ENCODE peak calls at places on chromosomes 6 and 20, in six cellular contexts. One of them, this sample, is unnamed.

GRCh38 chr6:45991189-45991588 is 24.5 kb downstream of the CLIC5 start:
- DNase-seq in endothelial cell of umbilical vein: no peak
- DNase-seq in GM23338: peak; percentile 41
- DNase-seq in mammary epithelial cell: no peak
- DNase-seq in PC-9: no peak
- DNase-seq in hepatocyte: no peak
- DNase-seq in this sample: peak; percentile 9

GRCh38 chr6:21173678-21174077 is 419.9 kb upstream of the SOX4 start:
- DNase-seq in mammary epithelial cell: no peak
- DNase-seq in GM23338: no peak
- DNase-seq in endothelial cell of umbilical vein: no peak
- DNase-seq in PC-9: no peak
- DNase-seq in hepatocyte: no peak
- DNase-seq in this sample: no peak

GRCh38 chr6:151071295-151071694 is 168.5 kb upstream of the AKAP12 start:
- DNase-seq in mammary epithelial cell: no peak
- DNase-seq in endothelial cell of umbilical vein: peak; percentile 71
- DNase-seq in PC-9: no peak
- DNase-seq in hepatocyte: no peak
- DNase-seq in GM23338: no peak
- DNase-seq in this sample: no peak

GRCh38 chr20:18533491-18533890 is 25.8 kb downstream of the SEC23B start:
- DNase-seq in PC-9: no peak
- DNase-seq in endothelial cell of umbilical vein: no peak
- DNase-seq in mammary epithelial cell: no peak
- DNase-seq in GM23338: no peak
- DNase-seq in hepatocyte: no peak
- DNase-seq in this sample: no peak

GRCh38 chr6:30749554-30750378 is 5.4 kb upstream of the IER3 start:
- DNase-seq in GM23338: no peak
- DNase-seq in PC-9: peak; percentile 88
- DNase-seq in endothelial cell of umbilical vein: no peak
- DNase-seq in mammary epithelial cell: peak; percentile 89
- DNase-seq in hepatocyte: peak; percentile 87
- DNase-seq in this sample: no peak

GRCh38 chr6:123945386-123945785 is 141.7 kb downstream of the NKAIN2 start:
- DNase-seq in mammary epithelial cell: no peak
- DNase-seq in GM23338: no peak
- DNase-seq in endothelial cell of umbilical vein: no peak
- DNase-seq in hepatocyte: no peak
- DNase-seq in PC-9: no peak
- DNase-seq in this sample: no peak

GRCh38 chr6:90157441-90157840 is 139.2 kb downstream of the BACH2 start:
- DNase-seq in hepatocyte: no peak
- DNase-seq in mammary epithelial cell: no peak
- DNase-seq in PC-9: no peak
- DNase-seq in GM23338: no peak
- DNase-seq in endothelial cell of umbilical vein: no peak
- DNase-seq in this sample: no peak

GRCh38 chr6:69122407-69122773 is 487.3 kb downstream of the ADGRB3 start:
- DNase-seq in endothelial cell of umbilical vein: no peak
- DNase-seq in mammary epithelial cell: no peak
- DNase-seq in PC-9: no peak
- DNase-seq in hepatocyte: no peak
- DNase-seq in GM23338: no peak
- DNase-seq in this sample: no peak

GRCh38 chr6:1538810-1539482 is 70.8 kb upstream of the FOXC1 start:
- DNase-seq in endothelial cell of umbilical vein: no peak
- DNase-seq in hepatocyte: no peak
- DNase-seq in PC-9: no peak
- DNase-seq in GM23338: no peak
- DNase-seq in mammary epithelial cell: no peak
- DNase-seq in this sample: no peak

GRCh38 chr6:37630281-37630799 is 67.3 kb downstream of the MDGA1 start:
- DNase-seq in endothelial cell of umbilical vein: peak; percentile 97
- DNase-seq in mammary epithelial cell: peak; percentile 99
- DNase-seq in PC-9: peak; percentile 93
- DNase-seq in GM23338: no peak
- DNase-seq in hepatocyte: peak; percentile 45
- DNase-seq in this sample: no peak

GRCh38 chr6:141212296-141212695 is 920.4 kb upstream of the GJE1 start:
- DNase-seq in PC-9: peak; percentile 14
- DNase-seq in hepatocyte: no peak
- DNase-seq in GM23338: no peak
- DNase-seq in mammary epithelial cell: peak; percentile 13
- DNase-seq in endothelial cell of umbilical vein: no peak
- DNase-seq in this sample: no peak

GRCh38 chr20:14956026-14956425 is 618.6 kb upstream of the FLRT3 start:
- DNase-seq in GM23338: no peak
- DNase-seq in hepatocyte: no peak
- DNase-seq in endothelial cell of umbilical vein: no peak
- DNase-seq in mammary epithelial cell: no peak
- DNase-seq in PC-9: no peak
- DNase-seq in this sample: no peak

GRCh38 chr6:97726378-97726777 is 443.4 kb upstream of the MMS22L start:
- DNase-seq in mammary epithelial cell: no peak
- DNase-seq in endothelial cell of umbilical vein: no peak
- DNase-seq in GM23338: peak; percentile 70
- DNase-seq in hepatocyte: peak; percentile 7
- DNase-seq in PC-9: no peak
- DNase-seq in this sample: peak; percentile 69

GRCh38 chr6:150683320-150683719 is 83.6 kb downstream of the PLEKHG1 start:
- DNase-seq in mammary epithelial cell: no peak
- DNase-seq in PC-9: no peak
- DNase-seq in hepatocyte: no peak
- DNase-seq in endothelial cell of umbilical vein: peak; percentile 88
- DNase-seq in GM23338: no peak
- DNase-seq in this sample: no peak

GRCh38 chr6:68044264-68044663 is 590.8 kb upstream of the ADGRB3 start:
- DNase-seq in mammary epithelial cell: no peak
- DNase-seq in endothelial cell of umbilical vein: no peak
- DNase-seq in PC-9: no peak
- DNase-seq in GM23338: no peak
- DNase-seq in hepatocyte: no peak
- DNase-seq in this sample: no peak

GRCh38 chr6:128870751-128871150 is 12.2 kb upstream of the LAMA2 start:
- DNase-seq in PC-9: no peak
- DNase-seq in GM23338: no peak
- DNase-seq in hepatocyte: no peak
- DNase-seq in endothelial cell of umbilical vein: no peak
- DNase-seq in mammary epithelial cell: no peak
- DNase-seq in this sample: no peak
- H2AFZ ChIP-seq in PC-9: no peak overlapping the region
- H2AFZ ChIP-seq in GM23338: no peak overlapping the region
- H2AFZ ChIP-seq in hepatocyte: no peak overlapping the region
- H2AFZ ChIP-seq in endothelial cell of umbilical vein: no peak overlapping the region
- H2AFZ ChIP-seq in mammary epithelial cell: no peak overlapping the region
- H2AFZ ChIP-seq in this sample: no peak overlapping the region

GRCh38 chr6:166768761-166769160 is 141.7 kb upstream of the RPS6KA2 start:
- DNase-seq in mammary epithelial cell: no peak
- DNase-seq in hepatocyte: no peak
- DNase-seq in GM23338: no peak
- DNase-seq in endothelial cell of umbilical vein: no peak
- DNase-seq in PC-9: no peak
- DNase-seq in this sample: no peak

GRCh38 chr6:166769648-166770047 is 142.6 kb upstream of the RPS6KA2 start:
- DNase-seq in mammary epithelial cell: no peak
- DNase-seq in GM23338: no peak
- DNase-seq in hepatocyte: no peak
- DNase-seq in endothelial cell of umbilical vein: no peak
- DNase-seq in PC-9: no peak
- DNase-seq in this sample: no peak

GRCh38 chr6:166765234-166765541 is 138.1 kb upstream of the RPS6KA2 start:
- DNase-seq in endothelial cell of umbilical vein: no peak
- DNase-seq in GM23338: no peak
- DNase-seq in hepatocyte: no peak
- DNase-seq in PC-9: no peak
- DNase-seq in mammary epithelial cell: no peak
- DNase-seq in this sample: no peak

GRCh38 chr6:166766769-166767168 is 139.7 kb upstream of the RPS6KA2 start:
- DNase-seq in endothelial cell of umbilical vein: no peak
- DNase-seq in mammary epithelial cell: no peak
- DNase-seq in GM23338: no peak
- DNase-seq in PC-9: no peak
- DNase-seq in hepatocyte: no peak
- DNase-seq in this sample: no peak

DNA sequence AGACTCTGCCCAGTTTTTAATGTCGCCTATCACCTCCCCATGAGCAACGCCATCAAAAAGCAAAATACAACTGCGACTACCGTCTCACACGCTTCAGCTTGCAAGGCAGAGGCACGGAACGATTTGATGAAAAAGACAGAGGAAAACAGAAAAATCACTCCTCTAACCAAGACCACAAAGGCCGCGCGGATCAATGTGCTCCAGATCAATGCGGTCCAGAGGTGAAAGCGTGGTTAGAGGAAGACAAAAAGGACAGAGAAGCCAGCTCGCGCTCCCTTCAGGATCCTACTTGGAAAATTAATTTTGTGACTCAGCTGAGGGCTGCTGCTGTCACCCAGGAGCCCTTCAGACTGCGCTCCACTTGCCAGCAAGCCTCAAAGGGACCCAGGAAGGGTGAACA is 140.1 kb upstream of the RPS6KA2 start:
- DNase-seq in mammary epithelial cell: no peak
- DNase-seq in endothelial cell of umbilical vein: no peak
- DNase-seq in GM23338: no peak
- DNase-seq in PC-9: no peak
- DNase-seq in hepatocyte: no peak
- DNase-seq in this sample: no peak
- H3K27ac ChIP-seq in mammary epithelial cell: no peak overlapping the region
- H3K27ac ChIP-seq in endothelial cell of umbilical vein: no peak overlapping the region
- H3K27ac ChIP-seq in GM23338: no peak overlapping the region
- H3K27ac ChIP-seq in PC-9: no peak overlapping the region
- H3K27ac ChIP-seq in hepatocyte: no peak overlapping the region
- H3K27ac ChIP-seq in this sample: no peak overlapping the region

GRCh38 chr20:33838035-33838864 is 27.1 kb downstream of the CHMP4B start:
- DNase-seq in GM23338: no peak
- DNase-seq in PC-9: no peak
- DNase-seq in hepatocyte: no peak
- DNase-seq in mammary epithelial cell: peak; percentile 52
- DNase-seq in endothelial cell of umbilical vein: no peak
- DNase-seq in this sample: peak; percentile 16
- H4K20me1 ChIP-seq in GM23338: peaks cover 21% of the 10 kb centered on the region
- H4K20me1 ChIP-seq in PC-9: peaks cover 99% of the 10 kb centered on the region
- H4K20me1 ChIP-seq in hepatocyte: peaks cover 96% of the 10 kb centered on the region
- H4K20me1 ChIP-seq in mammary epithelial cell: peaks cover 2% of the 10 kb centered on the region
- H4K20me1 ChIP-seq in endothelial cell of umbilical vein: peaks cover 26% of the 10 kb centered on the region
- H4K20me1 ChIP-seq in this sample: peaks cover 43% of the 10 kb centered on the region

GRCh38 chr6:156391977-156392376 is 385.2 kb upstream of the ARID1B start:
- DNase-seq in PC-9: no peak
- DNase-seq in mammary epithelial cell: no peak
- DNase-seq in endothelial cell of umbilical vein: no peak
- DNase-seq in GM23338: no peak
- DNase-seq in hepatocyte: no peak
- DNase-seq in this sample: no peak

GRCh38 chr6:156398371-156398770 is 378.8 kb upstream of the ARID1B start:
- DNase-seq in hepatocyte: no peak
- DNase-seq in PC-9: no peak
- DNase-seq in endothelial cell of umbilical vein: no peak
- DNase-seq in mammary epithelial cell: no peak
- DNase-seq in GM23338: no peak
- DNase-seq in this sample: no peak

GRCh38 chr6:156396791-156397418 is 380.3 kb upstream of the ARID1B start:
- DNase-seq in GM23338: peak; percentile 63
- DNase-seq in mammary epithelial cell: no peak
- DNase-seq in hepatocyte: no peak
- DNase-seq in endothelial cell of umbilical vein: no peak
- DNase-seq in PC-9: no peak
- DNase-seq in this sample: peak; percentile 56

GRCh38 chr6:156396068-156396771 is 381.0 kb upstream of the ARID1B start:
- DNase-seq in hepatocyte: no peak
- DNase-seq in PC-9: no peak
- DNase-seq in mammary epithelial cell: no peak
- DNase-seq in GM23338: peak; percentile 21
- DNase-seq in endothelial cell of umbilical vein: no peak
- DNase-seq in this sample: no peak

DNA sequence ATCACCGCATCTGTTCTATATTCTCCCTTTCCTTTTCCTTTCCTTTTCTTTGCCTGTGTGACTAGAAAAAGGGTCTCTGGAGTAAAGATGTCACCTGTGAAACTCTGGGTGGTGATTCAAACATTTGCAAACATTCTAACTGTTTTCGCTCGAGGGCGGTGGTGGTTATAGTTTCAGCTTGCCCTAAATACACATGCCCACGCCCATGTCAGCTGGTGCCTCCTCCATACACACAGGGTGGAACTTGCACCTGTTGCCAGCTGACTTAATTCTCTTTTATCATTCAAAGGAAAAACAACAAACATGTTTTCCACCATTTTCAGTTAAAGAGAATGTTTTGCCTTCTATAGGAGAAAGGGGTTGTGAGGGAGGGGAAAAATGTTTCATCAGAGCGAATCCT is 381.9 kb upstream of the ARID1B start:
- DNase-seq in PC-9: no peak
- DNase-seq in mammary epithelial cell: no peak
- DNase-seq in endothelial cell of umbilical vein: no peak
- DNase-seq in GM23338: no peak
- DNase-seq in hepatocyte: no peak
- DNase-seq in this sample: no peak
- H2AFZ ChIP-seq in PC-9: no peak overlapping the region
- H2AFZ ChIP-seq in mammary epithelial cell: no peak overlapping the region
- H2AFZ ChIP-seq in endothelial cell of umbilical vein: no peak overlapping the region
- H2AFZ ChIP-seq in GM23338: no peak overlapping the region
- H2AFZ ChIP-seq in hepatocyte: no peak overlapping the region
- H2AFZ ChIP-seq in this sample: no peak overlapping the region

DNA sequence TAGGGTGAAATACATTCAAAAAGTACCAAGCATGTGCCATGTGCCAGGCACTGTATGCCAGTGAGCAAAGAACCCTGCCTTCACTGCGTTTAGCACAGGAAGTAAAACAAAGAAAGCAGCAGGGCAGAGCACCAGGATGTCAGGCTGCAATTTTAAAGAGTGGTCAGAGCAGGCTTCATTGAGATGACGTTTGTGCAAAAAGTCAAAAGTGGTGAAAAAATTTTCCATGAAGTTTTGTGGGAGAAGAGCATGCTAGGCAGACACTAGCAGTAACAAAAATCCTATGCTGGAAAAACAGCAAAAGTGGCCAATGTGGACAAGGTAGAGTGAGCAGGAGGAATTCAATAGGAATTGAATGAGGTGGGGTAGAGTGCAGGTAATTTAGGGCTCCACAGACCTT is 31.3 kb downstream of the AKIRIN2 start:
- DNase-seq in hepatocyte: no peak
- DNase-seq in mammary epithelial cell: no peak
- DNase-seq in GM23338: no peak
- DNase-seq in PC-9: no peak
- DNase-seq in endothelial cell of umbilical vein: no peak
- DNase-seq in this sample: no peak
- H3K27ac ChIP-seq in hepatocyte: peak overlapping the region; percentile 72
- H3K27ac ChIP-seq in mammary epithelial cell: no peak overlapping the region
- H3K27ac ChIP-seq in GM23338: peak overlapping the region; percentile 64
- H3K27ac ChIP-seq in PC-9: no peak overlapping the region
- H3K27ac ChIP-seq in endothelial cell of umbilical vein: no peak overlapping the region
- H3K27ac ChIP-seq in this sample: peak overlapping the region; percentile 45

GRCh38 chr20:33835773-33836172 is 24.6 kb downstream of the CHMP4B start:
- DNase-seq in mammary epithelial cell: no peak
- DNase-seq in hepatocyte: no peak
- DNase-seq in GM23338: no peak
- DNase-seq in PC-9: no peak
- DNase-seq in endothelial cell of umbilical vein: no peak
- DNase-seq in this sample: no peak
- H4K20me1 ChIP-seq in mammary epithelial cell: no peaks in the 10 kb centered on the region
- H4K20me1 ChIP-seq in hepatocyte: peaks cover 96% of the 10 kb centered on the region
- H4K20me1 ChIP-seq in GM23338: peaks cover 39% of the 10 kb centered on the region
- H4K20me1 ChIP-seq in PC-9: peaks cover 95% of the 10 kb centered on the region
- H4K20me1 ChIP-seq in endothelial cell of umbilical vein: peaks cover 22% of the 10 kb centered on the region
- H4K20me1 ChIP-seq in this sample: peaks cover 41% of the 10 kb centered on the region

This sample was measured in neural progenitor cell.